ENCODE peak calls at places on chromosomes 7 and 10, in nine cellular contexts. S is caudate nucleus; L is COLO829; O is body of pancreas; C is stimulated activated CD8-positive, alpha-beta memory T cell treated with anti-CD3 and anti-CD28 coated beads, Interleukin-7, amount 100 ng/mL, for 24 hours; W is substantia nigra; J is H9; I is T-helper 1 cell; K is left ventricle myocardium inferior. G is an unnamed sample.

GRCh38 chr7:16933296-16934248 is 51.8 kb upstream of the AGR3 start:
- DNase-seq in O (peak), C (no peak), S (no peak), J (no peak), W (no peak), I (no peak), K (no peak), L (no peak), G (no peak)

GRCh38 chr7:95172420-95172819 is 151.9 kb downstream of the PON1 start:
- DNase-seq in I (no peak), K (no peak), O (no peak), C (no peak), J (no peak), W (no peak), S (no peak), L (no peak), G (no peak)

GRCh38 chr10:89283174-89283987 is 18.5 kb upstream of the IFIT2 start:
- DNase-seq in I (no peak), C (no peak), O (no peak), L (no peak), W (no peak), S (no peak), K (no peak), J (no peak), G (no peak)

GRCh38 chr7:130700760-130701159 is 14.4 kb upstream of the TSGA13 start:
- DNase-seq in W (no peak), O (no peak), J (no peak), S (no peak), C (no peak), K (no peak), L (no peak), I (no peak), G (no peak)

GRCh38 chr10:124619195-124619594 is 125.0 kb downstream of the FAM53B start:
- DNase-seq in I (no peak), L (no peak), S (no peak), K (no peak), J (no peak), C (no peak), O (no peak), W (no peak), G (no peak)

GRCh38 chr7:108026647-108027046 is 23.7 kb upstream of the LAMB1 start:
- DNase-seq in O (no peak), I (no peak), C (no peak), L (no peak), K (no peak), W (no peak), J (no peak), S (no peak), G (no peak)

GRCh38 chr10:114868801-114869200 is 47.2 kb downstream of the FHIP2A start:
- DNase-seq in S (no peak), O (no peak), I (no peak), W (no peak), K (no peak), C (no peak), J (no peak), L (no peak), G (no peak)

GRCh38 chr10:47362199-47362598 is 14.0 kb downstream of the RBP3 start:
- DNase-seq in C (no peak), K (no peak), O (no peak), S (no peak), W (no peak), L (no peak), I (no peak), J (no peak), G (no peak)

GRCh38 chr10:77290528-77291155 is 347.0 kb downstream of the KCNMA1 start:
- DNase-seq in W (no peak), K (no peak), I (no peak), C (no peak), J (no peak), S (no peak), L (no peak), O (no peak), G (no peak)

GRCh38 chr7:92735707-92736106 is 100.7 kb downstream of the CDK6 start:
- DNase-seq in O (no peak), C (no peak), I (no peak), W (no peak), J (no peak), L (no peak), K (no peak), S (no peak), G (no peak)

GRCh38 chr10:128675405-128675804 is 549.2 kb upstream of the MKI67 start:
- DNase-seq in C (no peak), O (no peak), W (no peak), J (no peak), I (no peak), L (no peak), S (no peak), K (no peak), G (no peak)

GRCh38 chr10:73084209-73084608 is 12.5 kb downstream of the P4HA1 start:
- DNase-seq in I (no peak), J (no peak), W (no peak), L (no peak), O (no peak), S (no peak), K (no peak), C (no peak), G (no peak)

GRCh38 chr10:91006001-91006751 is 85.3 kb upstream of the ANKRD1 start:
- DNase-seq in S (peak), J (no peak), O (peak), K (no peak), W (peak), I (peak), C (peak), L (peak), G (peak)

GRCh38 chr7:1370738-1371137 is 88.5 kb downstream of the MICALL2 start:
- DNase-seq in L (no peak), S (no peak), J (no peak), W (no peak), O (no peak), K (no peak), C (no peak), I (no peak), G (no peak)

GRCh38 chr10:27369832-27370231 is 129.2 kb upstream of the ACBD5 start:
- DNase-seq in S (no peak), O (no peak), W (no peak), I (no peak), L (peak), K (no peak), C (no peak), J (no peak), G (no peak)

GRCh38 chr7:116210345-116211005 is at the start of gene TES:
- DNase-seq in O (peak), W (no peak), J (peak), C (peak), L (peak), K (peak), S (no peak), I (peak), G (no peak)

GRCh38 chr7:805261-805660 is 27.0 kb upstream of the SUN1 start:
- DNase-seq in O (no peak), L (no peak), J (no peak), K (no peak), C (no peak), I (no peak), W (no peak), S (no peak), G (no peak)

GRCh38 chr10:7432884-7433726 is 22.3 kb upstream of the SFMBT2 start:
- DNase-seq in O (peak), W (no peak), K (no peak), J (no peak), C (no peak), L (peak), S (no peak), I (no peak), G (no peak)

GRCh38 chr7:124390301-124390700 is 357.4 kb upstream of the TMEM229A start:
- DNase-seq in W (no peak), J (no peak), C (no peak), L (no peak), O (no peak), K (no peak), S (no peak), I (no peak), G (no peak)

GRCh38 chr10:96794786-96795733 is 37.0 kb upstream of the LCOR start:
- DNase-seq in O (no peak), W (no peak), J (no peak), K (no peak), L (no peak), S (no peak), C (no peak), I (no peak), G (no peak)

GRCh38 chr7:120064565-120064964 is 208.4 kb upstream of the KCND2 start:
- DNase-seq in W (no peak), L (no peak), S (no peak), O (no peak), J (no peak), I (no peak), K (no peak), C (no peak), G (no peak)

GRCh38 chr7:128233471-128233870 is 7.6 kb upstream of the LEP start:
- DNase-seq in W (no peak), J (no peak), C (no peak), K (no peak), I (no peak), S (no peak), O (no peak), L (no peak), G (no peak)

GRCh38 chr10:72736176-72736795 is 44.3 kb downstream of the MCU start:
- DNase-seq in O (peak), W (no peak), C (no peak), L (no peak), I (no peak), K (no peak), S (no peak), J (no peak), G (no peak)

GRCh38 chr10:71835671-71836593 is 15.1 kb downstream of the PSAP start:
- DNase-seq in C (no peak), W (peak), J (no peak), L (peak), S (peak), K (peak), I (no peak), O (peak), G (peak)

GRCh38 chr7:50308301-50309129 is 4.0 kb downstream of the IKZF1 start:
- DNase-seq in C (no peak), I (no peak), K (no peak), W (no peak), J (no peak), L (no peak), S (no peak), O (no peak), G (no peak)

GRCh38 chr7:20199015-20199737 is 18.0 kb downstream of the MACC1 start:
- DNase-seq in K (peak), W (peak), O (peak), J (no peak), I (no peak), L (peak), S (no peak), C (no peak), G (no peak)

GRCh38 chr7:18806177-18806576 is 310.6 kb downstream of the HDAC9 start:
- DNase-seq in S (no peak), O (no peak), W (no peak), L (no peak), C (no peak), J (no peak), I (no peak), K (no peak), G (no peak)

GRCh38 chr7:20218261-20218660 is 1.1 kb upstream of the MACC1 start:
- DNase-seq in J (no peak), L (no peak), O (no peak), I (no peak), S (no peak), K (no peak), C (no peak), W (no peak), G (no peak)

GRCh38 chr7:76296743-76297740 is 5.4 kb upstream of the HSPB1 start:
- DNase-seq in J (no peak), W (no peak), L (no peak), S (no peak), O (peak), C (no peak), I (no peak), K (no peak), G (no peak)

GRCh38 chr7:106598663-106599342 is 62.2 kb downstream of the CCDC71L start:
- DNase-seq in L (peak), W (no peak), C (peak), S (no peak), O (peak), I (peak), K (peak), J (peak), G (no peak)